ENCODE peak calls at places on chromosomes 16 and 17, in seven cellular contexts. F is GM23338; J is cardiac fibroblast; R is B cell; S is CD8-positive, alpha-beta T cell; V is HFF-Myc; N is colonic mucosa. U is an unnamed sample.

GRCh38 chr16:15952265-15952711 is 2.9 kb downstream of the ABCC1 start:
- DNase-seq in J (no peak), R (no peak), V (no peak), F (no peak), N (no peak), S (no peak), U (no peak)

GRCh38 chr16:2196981-2197511 is 641 bp upstream of the CASKIN1 start:
- DNase-seq in J (no peak), S (no peak), V (no peak), F (no peak), N (no peak), R (no peak), U (no peak)

GRCh38 chr16:81582655-81583441 is 138.2 kb downstream of the CMIP start:
- DNase-seq in S (no peak), F (no peak), V (no peak), J (no peak), R (no peak), N (no peak), U (no peak)

GRCh38 chr17:7685533-7686220 is 1.6 kb downstream of the TP53 start:
- DNase-seq in F (peak), S (peak), J (peak), V (peak), R (peak), N (peak), U (peak)

GRCh38 chr16:21033707-21034106 is 116.9 kb downstream of the DNAH3 start:
- DNase-seq in N (no peak), S (no peak), R (no peak), J (no peak), F (no peak), V (no peak), U (no peak)

GRCh38 chr16:28126684-28127620 is 63.4 kb upstream of the GSG1L start:
- DNase-seq in S (no peak), V (no peak), R (no peak), N (no peak), F (no peak), J (no peak), U (no peak)

GRCh38 chr16:84228321-84228838 is 11.4 kb downstream of the KCNG4 start:
- DNase-seq in R (no peak), F (peak), N (peak), S (no peak), J (peak), V (peak), U (no peak)

GRCh38 chr17:44492706-44493272 is 10.4 kb downstream of the GPATCH8 start:
- DNase-seq in F (no peak), V (no peak), J (no peak), R (no peak), S (no peak), N (no peak), U (no peak)

GRCh38 chr16:69111216-69111615 is 5.8 kb downstream of the HAS3 start:
- DNase-seq in N (no peak), F (no peak), J (no peak), S (no peak), V (no peak), R (no peak), U (no peak)

GRCh38 chr17:66637491-66637890 is 197.4 kb upstream of the CACNG5 start:
- DNase-seq in R (no peak), S (no peak), N (no peak), F (no peak), J (no peak), V (no peak), U (no peak)

GRCh38 chr17:728911-729310 is 3.5 kb upstream of the TLCD3A start:
- DNase-seq in J (no peak), F (no peak), N (no peak), R (no peak), V (no peak), S (no peak), U (no peak)

GRCh38 chr17:46152423-46152822 is 40.8 kb downstream of the KANSL1 start:
- DNase-seq in S (no peak), J (no peak), F (no peak), N (no peak), V (no peak), R (no peak), U (peak)

GRCh38 chr17:19369846-19370492 is 7.4 kb upstream of the B9D1 start:
- DNase-seq in V (no peak), J (peak), R (no peak), N (peak), F (no peak), S (peak), U (no peak)

GRCh38 chr17:27651411-27652345 is 20.7 kb downstream of the LGALS9 start:
- DNase-seq in J (peak), F (peak), S (peak), R (peak), V (no peak), N (peak), U (peak)

GRCh38 chr16:63976345-63976744 is 1145.5 kb downstream of the CDH11 start:
- DNase-seq in N (no peak), R (no peak), J (no peak), S (no peak), V (no peak), F (no peak), U (no peak)

GRCh38 chr17:40350410-40351184 is 13.9 kb downstream of the GJD3 start:
- DNase-seq in N (peak), F (peak), V (no peak), R (no peak), J (peak), S (no peak), U (no peak)

GRCh38 chr16:80459331-80459777 is 81.4 kb upstream of the DYNLRB2 start:
- DNase-seq in S (no peak), J (no peak), V (no peak), N (no peak), F (peak), R (no peak), U (no peak)

GRCh38 chr16:57471852-57472664 is 9.6 kb downstream of the POLR2C start:
- DNase-seq in R (no peak), F (peak), S (no peak), V (no peak), J (no peak), N (peak), U (no peak)

GRCh38 chr17:2705263-2705662 is 6.3 kb downstream of the CLUH start:
- DNase-seq in N (no peak), R (no peak), V (no peak), J (peak), S (no peak), F (no peak), U (no peak)

GRCh38 chr17:73196500-73196899 is 3.6 kb downstream of the COG1 start:
- DNase-seq in N (peak), V (no peak), R (no peak), J (peak), F (peak), S (no peak), U (no peak)

GRCh38 chr17:40418428-40418706 is 671 bp upstream of the TOP2A start:
- DNase-seq in R (no peak), F (no peak), N (no peak), J (no peak), V (no peak), S (no peak), U (no peak)

GRCh38 chr17:36151891-36152638 is 24.4 kb downstream of the TBC1D3B start:
- DNase-seq in N (no peak), V (no peak), S (no peak), J (no peak), F (no peak), R (no peak), U (no peak)

GRCh38 chr17:30576326-30576861 is 99.2 kb downstream of the GOSR1 start:
- DNase-seq in J (no peak), V (no peak), R (no peak), S (no peak), F (no peak), N (no peak), U (no peak)

GRCh38 chr16:64180136-64180900 is 941.5 kb downstream of the CDH11 start:
- DNase-seq in J (no peak), V (no peak), N (no peak), S (no peak), R (no peak), F (no peak), U (no peak)

GRCh38 chr16:24681793-24682192 is 47.7 kb upstream of the TNRC6A start:
- DNase-seq in N (no peak), V (no peak), R (no peak), F (no peak), S (no peak), J (peak), U (no peak)

GRCh38 chr16:77599793-77600415 is 122.4 kb upstream of the NUDT7 start:
- DNase-seq in F (peak), V (no peak), N (peak), J (peak), S (no peak), R (no peak), U (peak)

GRCh38 chr16:23432176-23433128 is 20.5 kb downstream of the COG7 start:
- DNase-seq in S (no peak), F (no peak), V (no peak), J (no peak), R (no peak), N (no peak), U (no peak)

GRCh38 chr17:8289103-8289397 is 580 bp downstream of the RANGRF start:
- DNase-seq in V (no peak), F (peak), J (no peak), N (no peak), R (no peak), S (no peak), U (no peak)

GRCh38 chr17:18028114-18028513 is 10.9 kb downstream of the ATPAF2 start:
- DNase-seq in R (no peak), V (no peak), J (no peak), S (no peak), N (no peak), F (no peak), U (no peak)

GRCh38 chr17:18027280-18027679 is 11.7 kb downstream of the ATPAF2 start:
- DNase-seq in F (no peak), S (no peak), N (no peak), R (no peak), J (no peak), V (no peak), U (no peak)

GRCh38 chr17:18028684-18029540 is 10.1 kb downstream of the ATPAF2 start:
- DNase-seq in N (no peak), R (no peak), F (no peak), V (no peak), J (no peak), S (no peak), U (no peak)

GRCh38 chr17:18025596-18026407 is 13.2 kb downstream of the ATPAF2 start:
- DNase-seq in J (peak), N (no peak), V (no peak), R (no peak), S (no peak), F (no peak), U (peak)

DNA sequence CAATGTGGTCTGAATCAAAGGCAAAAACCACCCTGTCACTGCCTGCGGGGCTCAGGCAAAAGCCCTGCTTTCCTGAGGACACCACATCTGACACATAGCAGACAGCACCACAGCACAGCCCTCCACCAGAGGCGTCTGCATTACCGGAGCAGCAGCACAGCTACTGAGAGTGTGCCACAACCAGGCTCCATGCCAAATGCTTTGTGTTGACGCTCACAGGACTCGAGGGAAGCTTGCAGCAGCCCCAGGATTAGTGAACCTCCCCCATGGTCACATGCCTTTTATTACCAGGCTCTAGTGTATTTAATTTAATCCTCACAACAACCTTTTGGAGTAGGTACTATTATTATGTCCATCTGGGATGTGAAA is 12.6 kb downstream of the ATPAF2 start:
- DNase-seq in S (peak), R (no peak), J (peak), N (no peak), F (no peak), V (peak), U (no peak)
- TF ChIP-seq CTCF in S (no peak), R (no peak), J (no peak), N (no peak), F (no peak), V (no peak), U (no peak)

GRCh38 chr17:75587718-75588545 is at the start of gene MYO15B:
- DNase-seq in F (peak), R (peak), J (no peak), V (no peak), N (peak), S (peak), U (peak)
- TF ChIP-seq CTCF in F (peak), R (no peak), J (peak), V (no peak), N (peak), S (peak), U (peak)

DNA sequence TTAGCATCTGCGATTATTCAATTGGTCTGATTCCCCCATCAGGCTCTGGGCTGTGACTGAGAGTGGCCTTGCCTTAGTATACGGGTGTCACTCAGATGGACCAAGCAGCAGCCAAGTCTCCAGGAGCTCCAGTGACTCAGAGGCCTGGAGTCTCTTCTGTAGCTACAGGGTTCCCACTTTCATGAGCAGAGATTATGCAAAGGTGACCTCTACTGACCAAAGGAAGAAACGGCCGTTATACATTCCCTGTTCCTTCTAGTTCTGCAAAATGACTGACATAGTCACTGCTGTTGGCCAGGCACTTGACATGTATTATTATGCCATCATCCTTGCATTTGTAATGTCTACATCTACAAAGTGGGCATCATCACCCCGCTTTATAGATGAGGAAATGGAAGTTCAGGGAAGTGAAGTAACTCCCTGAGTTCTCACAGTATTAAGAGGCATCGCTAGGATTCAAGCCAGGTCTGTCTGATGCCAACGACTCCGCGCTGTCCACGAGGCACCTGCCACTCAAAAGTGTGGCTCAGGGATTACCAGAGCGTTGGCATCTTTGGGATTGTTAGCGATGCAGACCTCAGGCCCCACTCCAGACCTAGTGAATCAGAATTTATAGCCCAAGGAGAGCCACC is 23.3 kb downstream of the SLC38A7 start:
- DNase-seq in N (peak), S (peak), R (no peak), J (peak), V (peak), F (peak), U (peak)
- TF ChIP-seq CTCF in N (peak), S (no peak), R (peak), J (peak), V (peak), F (peak), U (peak)

GRCh38 chr16:85894266-85894665 is 4.7 kb upstream of the IRF8 start:
- DNase-seq in S (no peak), F (peak), J (no peak), N (peak), R (peak), V (no peak), U (no peak)
- TF ChIP-seq CTCF in S (no peak), F (peak), J (no peak), N (peak), R (peak), V (no peak), U (peak)

GRCh38 chr17:32191306-32191705 is 49.0 kb downstream of the RHOT1 start:
- DNase-seq in R (no peak), J (peak), N (no peak), F (no peak), S (no peak), V (no peak), U (no peak)
- TF ChIP-seq CTCF in R (no peak), J (no peak), N (no peak), F (no peak), S (no peak), V (no peak), U (no peak)

DNA sequence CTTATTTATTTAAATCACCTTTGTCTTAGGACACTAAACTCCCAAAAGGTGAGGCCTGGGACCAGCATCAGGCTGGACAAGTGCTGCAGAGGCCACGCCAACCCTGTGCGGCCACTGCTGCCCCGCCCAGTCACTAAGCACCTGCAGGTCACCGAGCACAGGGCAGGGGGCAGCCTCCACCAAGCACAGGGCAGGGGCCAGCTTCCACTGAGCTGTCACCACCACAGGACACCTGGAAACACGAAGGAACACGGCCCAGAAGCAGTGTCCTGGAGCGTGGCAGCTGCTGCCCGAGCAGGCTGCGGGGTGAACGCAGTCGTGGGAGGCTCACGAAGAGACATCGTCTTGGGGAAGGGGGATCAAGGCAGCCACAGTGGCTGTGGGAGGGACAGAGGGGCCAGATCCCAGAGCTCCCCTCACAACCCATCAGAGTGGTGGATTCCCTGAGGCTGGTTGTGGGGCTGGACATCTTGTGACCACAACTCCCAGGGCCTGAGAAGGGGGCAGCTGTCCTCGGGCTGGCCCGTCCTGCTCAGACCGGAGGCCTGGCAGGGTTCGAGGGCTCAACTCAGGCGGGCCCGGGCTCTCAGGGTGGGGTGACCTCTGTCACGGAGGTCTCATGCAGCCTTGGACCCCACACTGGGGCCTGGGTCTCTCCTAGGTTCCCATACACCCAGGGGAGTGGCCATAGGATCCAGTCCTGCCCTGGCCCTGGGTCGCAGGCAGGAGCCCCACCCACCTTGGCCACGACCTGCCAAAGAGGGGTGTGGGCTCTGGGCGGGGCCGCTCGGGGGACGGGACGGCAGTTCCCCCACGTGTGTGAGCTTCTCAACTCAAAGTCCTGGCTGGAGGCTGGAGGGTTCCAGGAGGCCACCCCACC is 18.7 kb downstream of the RAB40B start:
- DNase-seq in V (no peak), S (no peak), F (peak), N (peak), J (no peak), R (peak), U (no peak)
- TF ChIP-seq CTCF in V (no peak), S (no peak), F (peak), N (peak), J (no peak), R (no peak), U (no peak)

GRCh38 chr17:42017866-42018200 is 594 bp upstream of the DNAJC7 start:
- DNase-seq in R (no peak), N (no peak), J (no peak), S (no peak), F (peak), V (no peak), U (peak)

GRCh38 chr17:42018339-42018738 is 1.1 kb upstream of the DNAJC7 start:
- DNase-seq in R (no peak), N (no peak), J (no peak), F (no peak), S (no peak), V (no peak), U (peak)

GRCh38 chr17:42018988-42019387 is 902 bp upstream of the NKIRAS2 start:
- DNase-seq in J (no peak), S (no peak), R (no peak), N (no peak), V (no peak), F (no peak), U (no peak)

GRCh38 chr17:42016411-42016831 is 818 bp downstream of the DNAJC7 start:
- DNase-seq in N (no peak), V (no peak), F (no peak), S (no peak), J (no peak), R (no peak), U (no peak)

GRCh38 chr17:42016952-42017865 is at the start of gene DNAJC7:
- DNase-seq in S (peak), F (peak), R (peak), J (peak), N (peak), V (peak), U (peak)
- TF ChIP-seq CTCF in S (no peak), F (peak), R (no peak), J (no peak), N (no peak), V (no peak), U (no peak)

DNA sequence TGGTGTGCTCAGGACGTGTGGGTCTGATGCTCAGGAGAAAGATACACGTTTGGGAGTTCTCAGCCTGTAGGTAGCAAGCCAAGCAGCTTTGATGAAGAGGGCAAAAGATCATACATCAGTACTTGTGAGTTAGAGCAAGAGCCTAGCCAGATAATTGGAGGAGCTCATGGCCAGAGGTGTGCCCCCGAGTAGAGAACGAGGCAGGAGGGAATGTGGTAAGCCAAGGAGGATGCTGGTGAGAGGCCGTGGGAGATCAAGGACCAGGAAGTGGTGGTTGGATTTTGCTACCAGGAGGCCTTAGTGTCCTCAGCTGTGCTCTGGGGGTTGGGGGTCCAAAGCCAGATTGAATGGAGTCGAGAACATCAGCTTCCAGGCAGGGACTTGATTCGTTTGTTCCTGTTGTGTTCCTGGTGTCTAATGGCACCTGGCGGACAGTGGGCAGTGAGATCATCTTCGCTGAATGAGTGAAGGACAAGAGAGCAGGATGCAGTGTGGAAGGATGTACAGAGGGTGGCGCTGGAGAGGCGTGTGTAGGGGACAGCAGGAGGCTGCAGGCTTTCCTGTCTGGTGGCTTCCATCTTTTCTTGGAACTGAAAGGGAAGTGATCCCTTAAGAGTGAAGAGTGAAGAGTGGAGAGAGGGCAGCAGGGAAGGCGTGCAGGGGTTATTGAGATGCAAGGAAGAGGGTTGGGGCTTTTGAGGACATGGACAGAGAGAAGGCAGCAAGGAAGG is 11.6 kb downstream of the FBXL19 start:
- DNase-seq in S (no peak), V (peak), N (peak), J (peak), F (peak), R (no peak), U (no peak)
- TF ChIP-seq CTCF in S (peak), V (peak), N (peak), J (peak), F (peak), R (peak), U (peak)

GRCh38 chr17:81713556-81714411 is 1.7 kb downstream of the SLC25A10 start:
- DNase-seq in N (peak), R (no peak), F (no peak), J (no peak), S (no peak), V (no peak), U (no peak)

GRCh38 chr17:81713004-81713555 is 996 bp downstream of the SLC25A10 start:
- DNase-seq in N (no peak), V (no peak), R (no peak), F (no peak), J (no peak), S (no peak), U (no peak)

GRCh38 chr17:81710514-81711308 is 1.4 kb upstream of the SLC25A10 start:
- DNase-seq in S (no peak), N (peak), J (peak), V (no peak), F (no peak), R (no peak), U (no peak)

GRCh38 chr17:81711814-81712467 is at the start of gene SLC25A10:
- DNase-seq in F (peak), N (peak), J (peak), R (peak), V (no peak), S (peak), U (peak)

GRCh38 chr17:81712468-81713003 is 452 bp downstream of the SLC25A10 start:
- DNase-seq in F (no peak), J (peak), R (no peak), N (peak), V (no peak), S (peak), U (peak)
- TF ChIP-seq CTCF in F (peak), J (no peak), R (no peak), N (no peak), V (no peak), S (no peak), U (peak)